ENCODE peak calls at places on chromosomes 16 and 17, in nine cellular contexts. G, P, Y, K, L, S, B, M and Q are unnamed samples.

GRCh38 chr17:50689956-50690886 is 17.5 kb downstream of the ANKRD40 start:
- DNase-seq in G (peak), P (no peak), Y (no peak), K (no peak), L (no peak), S (no peak), B (no peak), M (no peak), Q (no peak)

GRCh38 chr16:86990451-86990850 is 326.7 kb downstream of the C16orf95 start:
- DNase-seq in G (no peak), P (peak), Y (no peak), K (no peak), L (no peak), S (no peak), B (no peak), M (no peak), Q (no peak)

GRCh38 chr16:67873435-67874146 is 739 bp downstream of the EDC4 start:
- DNase-seq in G (no peak), P (no peak), Y (no peak), K (no peak), L (no peak), S (peak), B (no peak), M (no peak), Q (no peak)

GRCh38 chr17:62135742-62136141 is 70.7 kb upstream of the MED13 start:
- DNase-seq in G (no peak), P (no peak), Y (no peak), K (no peak), L (no peak), S (no peak), B (no peak), M (no peak), Q (no peak)

GRCh38 chr17:71975331-71975801 is 145.5 kb upstream of the SOX9 start:
- DNase-seq in G (no peak), P (peak), Y (no peak), K (no peak), L (no peak), S (peak), B (no peak), M (no peak), Q (peak)

GRCh38 chr17:55926276-55926995 is 175.6 kb downstream of the PCTP start:
- DNase-seq in G (no peak), P (no peak), Y (no peak), K (no peak), L (no peak), S (no peak), B (no peak), M (no peak), Q (no peak)

GRCh38 chr17:48639136-48639535 is 13.0 kb upstream of the HOXB9 start:
- DNase-seq in G (peak), P (no peak), Y (peak), K (no peak), L (no peak), S (peak), B (no peak), M (no peak), Q (peak)

GRCh38 chr16:87618216-87618615 is 15.9 kb downstream of the JPH3 start:
- DNase-seq in G (no peak), P (no peak), Y (no peak), K (no peak), L (no peak), S (no peak), B (no peak), M (no peak), Q (no peak)

GRCh38 chr17:65402513-65403086 is 158.8 kb downstream of the AXIN2 start:
- DNase-seq in G (no peak), P (no peak), Y (no peak), K (no peak), L (no peak), S (no peak), B (no peak), M (no peak), Q (no peak)

GRCh38 chr16:67235816-67236547 is 9.1 kb downstream of the TMEM208 start:
- DNase-seq in G (no peak), P (no peak), Y (no peak), K (no peak), L (no peak), S (no peak), B (no peak), M (no peak), Q (no peak)

GRCh38 chr17:16439303-16439791 is 24.0 kb downstream of the TRPV2 start:
- DNase-seq in G (no peak), P (no peak), Y (no peak), K (no peak), L (no peak), S (no peak), B (no peak), M (no peak), Q (no peak)

GRCh38 chr16:84483882-84484565 is 20.4 kb downstream of the MEAK7 start:
- DNase-seq in G (no peak), P (peak), Y (no peak), K (no peak), L (peak), S (no peak), B (no peak), M (no peak), Q (no peak)
- TF ChIP-seq EP300 in G (no peak), P (no peak), Y (no peak), K (no peak), L (no peak), S (no peak), B (no peak), M (no peak), Q (no peak)

GRCh38 chr17:34255381-34255732 is 272 bp downstream of the CCL2 start:
- DNase-seq in G (no peak), P (no peak), Y (no peak), K (no peak), L (no peak), S (no peak), B (no peak), M (no peak), Q (no peak)

GRCh38 chr17:34257986-34258326 is 2.9 kb downstream of the CCL2 start:
- DNase-seq in G (no peak), P (no peak), Y (no peak), K (no peak), L (no peak), S (no peak), B (no peak), M (no peak), Q (no peak)

GRCh38 chr17:34255841-34256240 is 756 bp downstream of the CCL2 start:
- DNase-seq in G (no peak), P (no peak), Y (no peak), K (no peak), L (no peak), S (no peak), B (no peak), M (no peak), Q (no peak)

GRCh38 chr17:34259151-34259550 is 4.1 kb downstream of the CCL2 start:
- DNase-seq in G (no peak), P (no peak), Y (no peak), K (no peak), L (no peak), S (no peak), B (no peak), M (no peak), Q (no peak)

DNA sequence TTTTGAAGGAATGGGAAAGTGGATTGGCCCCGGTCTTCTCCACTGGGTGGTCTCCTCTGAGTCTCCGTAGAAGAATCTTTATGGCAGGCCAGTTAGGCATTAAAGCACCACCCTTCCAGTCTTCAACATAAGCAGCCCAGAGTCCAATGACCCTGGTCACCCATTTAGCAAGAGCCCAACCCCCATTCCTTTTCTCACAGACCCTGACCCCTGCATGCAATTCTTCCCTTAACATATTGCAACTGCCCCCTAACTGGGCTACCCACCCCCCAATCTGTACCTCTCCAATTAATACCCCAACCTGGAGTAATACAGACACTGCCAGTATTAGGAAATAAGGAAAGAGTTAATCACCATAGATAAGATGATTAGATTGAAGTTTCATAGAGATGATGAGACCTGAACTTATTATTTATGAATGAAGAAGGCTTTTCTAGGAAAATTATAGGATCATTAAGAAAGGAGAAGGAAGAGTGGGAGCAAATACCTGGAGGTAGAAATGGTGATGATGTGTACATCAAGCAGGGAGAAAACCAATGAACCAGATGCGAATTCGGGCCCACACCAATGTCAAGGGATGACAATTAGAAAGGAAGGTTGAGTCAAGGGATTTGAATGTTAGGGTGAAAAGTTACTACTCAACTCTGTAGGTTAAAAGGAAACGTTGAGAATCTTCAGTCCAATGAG is 2.4 kb downstream of the CCL2 start:
- DNase-seq in G (no peak), P (no peak), Y (no peak), K (no peak), L (no peak), S (no peak), B (no peak), M (no peak), Q (no peak)
- TF ChIP-seq POLR2A in G (no peak), P (no peak), Y (no peak), K (no peak), L (no peak), S (no peak), B (no peak), M (no peak), Q (no peak)

DNA sequence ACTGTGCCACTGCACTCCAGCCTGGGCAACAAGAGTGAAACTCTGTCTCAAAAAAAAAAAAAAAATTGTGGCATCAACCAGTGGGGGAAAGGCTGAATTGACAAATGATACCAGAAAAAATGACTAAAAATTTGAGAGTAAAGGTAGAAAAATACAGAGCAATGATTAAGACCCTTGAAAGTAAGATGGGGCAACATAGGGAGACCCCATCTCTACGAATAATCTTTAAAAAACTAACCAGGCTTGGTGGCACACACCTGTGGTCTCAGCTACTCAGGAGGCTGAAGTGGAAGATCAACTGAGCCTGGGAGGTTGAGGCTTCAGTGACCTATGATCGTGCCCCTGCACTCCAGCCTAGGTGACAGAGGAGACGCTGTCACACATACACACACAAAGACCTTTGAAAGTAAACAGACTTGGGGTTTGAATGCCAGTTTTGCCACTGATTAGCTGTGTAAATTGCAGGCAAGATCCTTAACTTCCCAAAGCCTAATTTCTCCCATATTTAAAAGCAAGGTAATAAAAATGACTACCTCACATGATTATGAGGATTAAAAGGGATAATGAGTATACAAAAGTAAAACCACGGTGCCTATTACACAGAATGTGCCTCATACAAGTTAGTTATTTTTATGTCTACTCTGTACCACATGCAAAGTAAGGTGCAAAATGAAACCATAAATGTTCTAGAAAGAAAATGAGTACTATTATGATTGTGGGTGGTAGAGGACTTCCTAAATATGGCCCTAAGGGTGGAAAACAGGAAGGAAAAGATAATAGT is 21.7 kb upstream of the PAFAH1B1 start:
- DNase-seq in G (no peak), P (no peak), Y (no peak), K (no peak), L (no peak), S (no peak), B (no peak), M (no peak), Q (no peak)
- TF ChIP-seq EP300 in G (no peak), P (no peak), Y (no peak), K (no peak), L (no peak), S (no peak), B (no peak), M (no peak), Q (no peak)

GRCh38 chr17:57406981-57407286 is 150.6 kb downstream of the MSI2 start:
- DNase-seq in G (no peak), P (no peak), Y (no peak), K (no peak), L (no peak), S (no peak), B (no peak), M (no peak), Q (no peak)

GRCh38 chr17:57407287-57408063 is 151.2 kb downstream of the MSI2 start:
- DNase-seq in G (no peak), P (no peak), Y (no peak), K (no peak), L (peak), S (peak), B (no peak), M (peak), Q (no peak)

GRCh38 chr17:57405486-57406072 is 149.3 kb downstream of the MSI2 start:
- DNase-seq in G (no peak), P (no peak), Y (no peak), K (no peak), L (no peak), S (no peak), B (no peak), M (no peak), Q (no peak)

GRCh38 chr17:57404807-57405485 is 148.6 kb downstream of the MSI2 start:
- DNase-seq in G (no peak), P (no peak), Y (no peak), K (no peak), L (no peak), S (no peak), B (no peak), M (no peak), Q (no peak)

GRCh38 chr17:57406131-57406980 is 150.0 kb downstream of the MSI2 start:
- DNase-seq in G (no peak), P (no peak), Y (peak), K (peak), L (no peak), S (no peak), B (no peak), M (peak), Q (no peak)
- TF ChIP-seq POLR2A in G (no peak), P (no peak), Y (no peak), K (no peak), L (no peak), S (no peak), B (no peak), M (no peak), Q (no peak)